ENCODE peak calls at places on chromosomes 13 and 19, in four cellular contexts. O is progenitor cell of endocrine pancreas, E is HL-60, U is PC-3. R is an unnamed sample.

GRCh38 chr13:36038785-36039415 is 92.3 kb downstream of the DCLK1 start:
- DNase-seq in O (no peak), E (no peak), U (no peak), R (no peak)

GRCh38 chr13:106095406-106095805 is 440.1 kb downstream of the EFNB2 start:
- DNase-seq in O (no peak), E (no peak), U (no peak), R (no peak)

GRCh38 chr19:50842130-50842529 is 8.8 kb upstream of the KLK15 start:
- DNase-seq in O (no peak), E (no peak), U (no peak), R (no peak)

GRCh38 chr13:112901951-112902651 is 66.9 kb upstream of the MCF2L start:
- DNase-seq in O (no peak), E (no peak), U (no peak), R (no peak)

GRCh38 chr19:44657211-44657921 is 13.7 kb downstream of the PVR start:
- DNase-seq in O (peak), E (peak), U (peak), R (peak)

GRCh38 chr13:97567510-97568243 is 133.7 kb downstream of the RAP2A start:
- DNase-seq in O (no peak), E (no peak), U (peak), R (no peak)

GRCh38 chr19:1234041-1234669 is 3.6 kb downstream of the CBARP start:
- DNase-seq in O (no peak), E (no peak), U (no peak), R (no peak)

GRCh38 chr19:51691122-51692064 is 1.7 kb upstream of the SPACA6 start:
- DNase-seq in O (no peak), E (peak), U (no peak), R (no peak)

GRCh38 chr19:1754651-1755466 is 1.6 kb downstream of the ONECUT3 start:
- DNase-seq in O (no peak), E (peak), U (peak), R (no peak)

GRCh38 chr19:40614595-40615411 is 13.6 kb downstream of the LTBP4 start:
- DNase-seq in O (no peak), E (no peak), U (peak), R (no peak)

GRCh38 chr13:111345682-111346081 is 25.2 kb downstream of the TEX29 start:
- DNase-seq in O (no peak), E (no peak), U (no peak), R (no peak)

GRCh38 chr19:32873560-32873959 is 4.0 kb upstream of the SLC7A9 start:
- DNase-seq in O (no peak), E (no peak), U (no peak), R (no peak)

GRCh38 chr13:30395192-30396158 is 26.8 kb upstream of the UBE2L5 start:
- DNase-seq in O (peak), E (peak), U (peak), R (peak)

GRCh38 chr13:36778083-36778671 is 40.8 kb upstream of the RFXAP start:
- DNase-seq in O (no peak), E (no peak), U (peak), R (no peak)

GRCh38 chr19:491146-491741 is 5.0 kb upstream of the MADCAM1 start:
- DNase-seq in O (no peak), E (no peak), U (peak), R (no peak)

GRCh38 chr19:13044160-13044853 is 49.0 kb downstream of the NFIX start:
- DNase-seq in O (no peak), E (no peak), U (peak), R (no peak)

GRCh38 chr19:51799311-51799997 is 4.5 kb downstream of the FPR3 start:
- DNase-seq in O (no peak), E (no peak), U (peak), R (peak)

GRCh38 chr13:90534617-90535340 is 812.7 kb upstream of the MIR17HG start:
- DNase-seq in O (no peak), E (no peak), U (no peak), R (no peak)

GRCh38 chr19:49890349-49891311 is 6.1 kb downstream of the IL4I1 start:
- DNase-seq in O (no peak), E (no peak), U (no peak), R (no peak)

GRCh38 chr13:59701261-59701660 is 462.5 kb downstream of the DIAPH3 start:
- DNase-seq in O (no peak), E (no peak), U (no peak), R (no peak)

GRCh38 chr13:84605927-84606326 is 723.7 kb upstream of the SLITRK1 start:
- DNase-seq in O (no peak), E (no peak), U (no peak), R (no peak)

GRCh38 chr13:29465741-29466293 is 129.7 kb downstream of the SLC7A1 start:
- DNase-seq in O (no peak), E (no peak), U (peak), R (no peak)

GRCh38 chr13:94556016-94556415 is 39.9 kb downstream of the TGDS start:
- DNase-seq in O (no peak), E (no peak), U (no peak), R (no peak)

GRCh38 chr13:45518525-45519235 is 53.9 kb downstream of the COG3 start:
- DNase-seq in O (no peak), E (no peak), U (peak), R (no peak)

GRCh38 chr19:40663712-40664692 is 26.4 kb downstream of the NUMBL start:
- DNase-seq in O (no peak), E (no peak), U (peak), R (no peak)

GRCh38 chr13:100875392-100876043 is 200.9 kb upstream of the TMTC4 start:
- DNase-seq in O (no peak), E (no peak), U (peak), R (no peak)

GRCh38 chr13:23086951-23087350 is 93.8 kb upstream of the SGCG start:
- DNase-seq in O (no peak), E (no peak), U (no peak), R (no peak)

GRCh38 chr19:38711726-38712153 is 32.5 kb downstream of the CAPN12 start:
- DNase-seq in O (no peak), E (no peak), U (no peak), R (no peak)
- TF ChIP-seq CTCF in O (no peak), E (no peak), U (no peak), R (no peak)

DNA sequence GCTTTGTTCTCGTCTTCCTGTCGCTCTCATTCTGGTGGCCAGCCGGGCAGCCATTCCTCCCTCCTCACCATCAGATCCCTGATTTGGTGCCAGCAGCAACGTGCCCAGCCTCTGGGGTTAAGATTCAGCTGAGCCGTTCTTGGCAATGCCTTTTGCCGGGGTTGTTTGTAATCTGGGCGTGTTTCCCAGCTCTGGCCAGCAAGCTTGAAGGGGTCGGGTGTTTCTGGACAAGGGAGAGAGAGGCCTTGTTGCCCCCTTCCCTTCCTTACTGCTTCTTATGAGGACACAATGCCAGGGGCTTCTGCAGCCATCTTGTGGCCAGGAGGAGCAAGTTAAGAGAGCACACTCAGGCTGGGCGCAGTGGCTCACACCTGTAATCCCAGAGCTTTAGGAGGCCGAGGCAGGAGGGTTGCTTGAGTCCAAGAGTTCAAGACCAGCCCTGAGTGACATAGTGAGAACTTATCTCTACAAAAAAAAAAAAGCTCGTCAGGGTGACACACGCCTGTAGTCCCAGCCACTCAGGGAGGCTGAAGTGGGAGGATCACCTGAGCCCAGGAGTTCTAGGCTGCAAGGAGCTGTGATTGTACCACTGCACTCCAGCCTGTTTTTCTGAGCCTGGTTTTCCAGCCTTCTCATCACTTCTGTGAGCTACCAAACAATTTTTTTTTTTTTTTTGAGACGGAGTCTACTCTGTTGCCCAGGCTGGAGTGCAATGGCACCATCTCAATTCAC is 10.7 kb upstream of the CRTC1 start:
- DNase-seq in O (no peak), E (no peak), U (no peak), R (peak)
- TF ChIP-seq CTCF in O (no peak), E (no peak), U (peak), R (no peak)

DNA sequence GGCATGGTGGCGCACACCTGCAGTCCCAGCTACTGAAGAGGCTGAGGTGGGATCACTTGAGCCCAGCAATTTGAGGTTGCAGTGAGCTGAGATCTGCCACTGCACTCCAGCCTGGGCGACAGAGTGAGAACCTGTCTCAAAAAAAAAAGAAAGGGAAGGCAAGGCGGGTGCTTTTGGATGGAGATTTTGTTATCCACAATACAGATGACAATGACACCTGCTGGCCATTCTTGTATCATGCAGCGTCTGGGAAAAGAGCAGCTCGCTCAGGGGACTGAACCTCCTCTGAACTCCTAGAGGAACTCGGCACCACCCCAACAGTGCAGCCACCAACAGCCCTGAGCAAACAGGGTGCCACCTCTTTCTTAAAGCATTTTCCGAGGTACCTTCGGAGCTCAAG is 22.8 kb downstream of the HAUS8 start:
- DNase-seq in O (no peak), E (peak), U (peak), R (peak)
- TF ChIP-seq CTCF in O (peak), E (peak), U (peak), R (peak)

GRCh38 chr13:103273825-103274224 is 207.6 kb upstream of the SLC10A2 start:
- DNase-seq in O (no peak), E (no peak), U (no peak), R (no peak)

GRCh38 chr13:103275708-103276107 is 209.5 kb upstream of the SLC10A2 start:
- DNase-seq in O (no peak), E (no peak), U (no peak), R (no peak)

GRCh38 chr13:103277099-103277498 is 210.9 kb upstream of the SLC10A2 start:
- DNase-seq in O (no peak), E (no peak), U (no peak), R (no peak)

GRCh38 chr13:103275079-103275478 is 208.9 kb upstream of the SLC10A2 start:
- DNase-seq in O (no peak), E (no peak), U (no peak), R (no peak)

GRCh38 chr13:103277959-103278673 is 211.9 kb upstream of the SLC10A2 start:
- DNase-seq in O (no peak), E (no peak), U (no peak), R (no peak)
- TF ChIP-seq CTCF in O (no peak), E (no peak), U (no peak), R (no peak)

DNA sequence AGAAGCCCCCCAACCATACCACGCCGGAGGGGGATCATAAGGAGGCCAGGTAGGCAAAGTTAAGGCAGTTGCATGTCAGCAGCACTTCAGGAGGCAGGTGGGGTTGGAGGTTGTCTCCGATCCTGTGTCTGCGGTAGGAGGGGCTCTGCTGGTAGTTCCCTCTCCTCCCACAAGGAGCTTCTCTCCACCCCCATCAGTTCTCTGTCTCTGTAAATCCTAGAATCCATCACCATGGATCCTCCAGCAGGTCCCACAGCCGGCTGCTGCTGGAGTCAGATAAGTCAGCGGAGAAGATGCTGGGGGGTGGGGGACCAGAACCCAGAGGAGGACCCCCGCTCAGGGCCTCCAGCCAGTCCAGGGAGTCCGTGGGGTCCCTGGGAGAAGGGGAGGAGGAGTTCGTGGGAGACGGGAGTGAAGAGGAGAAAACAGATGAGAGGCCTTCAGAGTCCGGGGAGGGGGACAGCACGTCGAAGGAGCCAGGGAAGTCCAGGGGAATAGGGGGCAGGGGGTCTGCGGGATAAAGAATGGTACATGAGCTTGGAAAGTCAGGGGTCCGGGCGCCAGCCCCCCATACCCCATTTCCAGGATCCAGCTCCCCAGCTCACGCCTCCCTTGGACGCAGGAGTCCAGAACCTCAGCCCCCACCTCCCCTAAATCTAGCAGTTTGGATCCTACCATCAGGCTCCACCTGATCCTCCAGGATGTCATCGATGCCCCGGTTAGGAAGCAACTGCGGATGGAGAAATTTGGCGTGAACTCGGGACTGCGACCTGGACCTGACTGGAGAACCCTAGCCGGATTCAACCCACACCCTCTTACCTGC is 6.3 kb downstream of the MAMSTR start:
- DNase-seq in O (no peak), E (no peak), U (no peak), R (no peak)
- TF ChIP-seq CTCF in O (peak), E (no peak), U (no peak), R (no peak)

GRCh38 chr13:73248711-73249580 is 190.1 kb downstream of the KLF5 start:
- DNase-seq in O (no peak), E (no peak), U (peak), R (no peak)
- TF ChIP-seq CTCF in O (no peak), E (no peak), U (no peak), R (no peak)